ENCODE peak calls at places on chromosomes 16 and 17, in four cellular contexts. H, G, C and R are unnamed samples.

GRCh38 chr16:30184430-30185140 is 1.2 kb downstream of the CORO1A start:
- DNase-seq in H (peak), G (no peak), C (peak), R (peak)

GRCh38 chr17:81722184-81723120 is 10.4 kb downstream of the SLC25A10 start:
- DNase-seq in H (peak), G (peak), C (no peak), R (no peak)

GRCh38 chr17:39927928-39928867 is 666 bp downstream of the LRRC3C start:
- DNase-seq in H (no peak), G (peak), C (no peak), R (no peak)

GRCh38 chr17:66304304-66305174 is 2.1 kb downstream of the PRKCA start:
- DNase-seq in H (no peak), G (peak), C (peak), R (no peak)

GRCh38 chr17:72333570-72333969 is 212.8 kb downstream of the SOX9 start:
- DNase-seq in H (no peak), G (no peak), C (no peak), R (no peak)

GRCh38 chr17:72618018-72618509 is 474.4 kb downstream of the SLC39A11 start:
- DNase-seq in H (peak), G (no peak), C (peak), R (no peak)

GRCh38 chr16:5622234-5622884 is 524.8 kb upstream of the EEF2KMT start:
- DNase-seq in H (no peak), G (no peak), C (no peak), R (no peak)

GRCh38 chr16:65229191-65229662 is 107.4 kb upstream of the CDH11 start:
- DNase-seq in H (no peak), G (peak), C (no peak), R (no peak)

GRCh38 chr17:40648326-40648968 is 829 bp upstream of the SMARCE1 start:
- DNase-seq in H (peak), G (peak), C (no peak), R (no peak)

GRCh38 chr17:67283727-67284516 is 38.9 kb upstream of the HELZ start:
- DNase-seq in H (no peak), G (no peak), C (no peak), R (no peak)

GRCh38 chr17:10117085-10117484 is 81.3 kb downstream of the GAS7 start:
- DNase-seq in H (no peak), G (no peak), C (no peak), R (no peak)

GRCh38 chr16:69595127-69596036 is 29.6 kb downstream of the NFAT5 start:
- DNase-seq in H (peak), G (peak), C (no peak), R (no peak)

GRCh38 chr17:62882878-62883277 is 74.8 kb upstream of the MARCHF10 start:
- DNase-seq in H (no peak), G (peak), C (peak), R (no peak)

GRCh38 chr17:47323382-47324223 is at the start of gene EFCAB13:
- DNase-seq in H (peak), G (peak), C (peak), R (peak)
- TF ChIP-seq CTCF in H (no peak), G (peak), C (no peak), R (no peak)

GRCh38 chr16:89945654-89946053 is 2.9 kb upstream of the DEF8 start:
- DNase-seq in H (peak), G (no peak), C (no peak), R (no peak)
- TF ChIP-seq CTCF in H (peak), G (no peak), C (no peak), R (no peak)

GRCh38 chr17:55273579-55274370 is 9.0 kb downstream of the HLF start:
- DNase-seq in H (peak), G (no peak), C (no peak), R (no peak)
- TF ChIP-seq CTCF in H (no peak), G (no peak), C (no peak), R (no peak)

GRCh38 chr17:17130077-17130844 is 75.9 kb downstream of the PLD6 start:
- DNase-seq in H (no peak), G (no peak), C (no peak), R (no peak)
- TF ChIP-seq CTCF in H (no peak), G (no peak), C (no peak), R (no peak)

GRCh38 chr16:47939690-47940089 is 216.1 kb downstream of the ABCC12 start:
- DNase-seq in H (peak), G (no peak), C (no peak), R (no peak)
- TF ChIP-seq CTCF in H (no peak), G (no peak), C (no peak), R (no peak)